ENCODE peak calls at places on chromosomes 6 and 20, in seven cellular contexts. J is suprapubic skin, P is colonic mucosa, C is bronchial epithelial cell, X is foreskin fibroblast, L is AG09309, H is lower leg skin. I is an unnamed sample.

GRCh38 chr6:22081709-22082108 is 215.1 kb downstream of the PRL start:
- DNase-seq in J (no peak), L (no peak), P (no peak), C (no peak), H (no peak), X (no peak), I (no peak)

GRCh38 chr6:121222656-121223055 is 111.6 kb downstream of the TBC1D32 start:
- DNase-seq in C (peak; percentile 77), X (peak; percentile 23), P (no peak), J (no peak), H (no peak), L (peak; percentile 29), I (peak; percentile 5)

GRCh38 chr20:44279228-44279627 is 31.8 kb downstream of the FITM2 start:
- DNase-seq in L (peak; percentile 67), X (peak; percentile 7), J (no peak), C (peak; percentile 21), H (no peak), P (no peak), I (peak; percentile 29)

GRCh38 chr6:157145656-157146285 is 177.5 kb downstream of the TMEM242 start:
- DNase-seq in C (no peak), H (no peak), L (no peak), J (no peak), X (peak; percentile 53), P (no peak), I (no peak)

GRCh38 chr20:3931664-3932063 is 42.5 kb downstream of the PANK2 start:
- DNase-seq in C (no peak), X (no peak), P (no peak), H (no peak), J (no peak), L (no peak), I (no peak)

GRCh38 chr6:31814677-31815024 is 432 bp downstream of the HSPA1L start:
- DNase-seq in P (peak; percentile 98), X (peak; percentile 98), L (peak; percentile 93), H (peak; percentile 98), J (peak; percentile 98), C (peak; percentile 98), I (peak; percentile 92)

GRCh38 chr6:6679633-6680032 is 91.1 kb downstream of the LY86 start:
- DNase-seq in H (no peak), C (no peak), J (no peak), P (no peak), X (no peak), L (no peak), I (no peak)

GRCh38 chr20:9323622-9324021 is 190.8 kb upstream of the LAMP5 start:
- DNase-seq in X (no peak), C (no peak), H (no peak), L (no peak), J (no peak), P (no peak), I (no peak)

GRCh38 chr6:88008411-88008810 is 39.2 kb upstream of the SPACA1 start:
- DNase-seq in H (no peak), L (no peak), C (no peak), P (no peak), J (no peak), X (no peak), I (no peak)

GRCh38 chr6:130810307-130811030 is 16.7 kb upstream of the SMLR1 start:
- DNase-seq in X (peak; percentile 32), C (no peak), H (no peak), L (no peak), P (no peak), J (no peak), I (no peak)

GRCh38 chr6:7150381-7151064 is 42.8 kb downstream of the RREB1 start:
- DNase-seq in P (no peak), J (no peak), L (no peak), X (no peak), H (no peak), C (no peak), I (no peak)

GRCh38 chr20:23060629-23061028 is 11.2 kb upstream of the THBD start:
- DNase-seq in X (no peak), J (no peak), C (no peak), L (no peak), H (no peak), P (no peak), I (no peak)

GRCh38 chr6:117441824-117442264 is 16.1 kb upstream of the ROS1 start:
- DNase-seq in H (no peak), P (no peak), L (no peak), C (peak; percentile 96), X (peak; percentile 69), J (no peak), I (no peak)

GRCh38 chr20:22430154-22430745 is 154.1 kb downstream of the FOXA2 start:
- DNase-seq in C (peak; percentile 57), P (no peak), L (no peak), H (no peak), J (no peak), X (no peak), I (no peak)

GRCh38 chr6:138087549-138087948 is 19.7 kb downstream of the PERP start:
- DNase-seq in H (no peak), P (no peak), L (no peak), J (no peak), C (peak; percentile 73), X (no peak), I (no peak)

GRCh38 chr6:161031721-161032495 is 40.3 kb downstream of the MAP3K4 start:
- DNase-seq in J (no peak), L (no peak), X (peak; percentile 56), H (no peak), C (peak; percentile 76), P (no peak), I (peak; percentile 31)

GRCh38 chr6:69370763-69371162 is 426.0 kb downstream of the LMBRD1 start:
- DNase-seq in H (no peak), L (no peak), X (no peak), P (no peak), C (no peak), J (no peak), I (no peak)

GRCh38 chr6:37624121-37624520 is 73.6 kb downstream of the MDGA1 start:
- DNase-seq in X (no peak), J (no peak), C (peak; percentile 82), L (no peak), H (peak; percentile 30), P (no peak), I (no peak)

GRCh38 chr6:106415920-106416319 is 55.4 kb downstream of the CRYBG1 start:
- DNase-seq in H (no peak), J (no peak), P (no peak), L (no peak), X (no peak), C (no peak), I (no peak)

GRCh38 chr6:139648430-139649000 is 274.1 kb upstream of the CITED2 start:
- DNase-seq in X (no peak), P (no peak), H (no peak), J (no peak), L (no peak), C (no peak), I (no peak)

GRCh38 chr6:33914519-33915120 is 110.8 kb upstream of the MLN start:
- DNase-seq in J (no peak), C (no peak), X (no peak), P (no peak), H (peak; percentile 23), L (no peak), I (no peak)

GRCh38 chr6:168347615-168348014 is 28.0 kb upstream of the DACT2 start:
- DNase-seq in C (no peak), X (no peak), J (no peak), P (no peak), L (no peak), H (no peak), I (no peak)

GRCh38 chr6:36912583-36912982 is 26.8 kb downstream of the C6orf89 start:
- DNase-seq in H (no peak), J (no peak), C (peak; percentile 91), L (peak; percentile 89), X (peak; percentile 84), P (no peak), I (peak; percentile 74)

GRCh38 chr6:87722831-87723726 is 21.0 kb upstream of the AKIRIN2 start:
- DNase-seq in X (peak; percentile 96), P (peak; percentile 41), L (peak; percentile 88), H (peak; percentile 66), C (peak; percentile 99), J (no peak), I (peak; percentile 72)

GRCh38 chr20:60244373-60245146 is 286.3 kb downstream of the CDH26 start:
- DNase-seq in P (no peak), C (no peak), H (no peak), J (no peak), X (no peak), L (no peak), I (no peak)

GRCh38 chr6:144093658-144094057 is 1.7 kb downstream of the SF3B5 start:
- DNase-seq in P (no peak), X (no peak), H (no peak), J (no peak), C (no peak), L (no peak), I (no peak)
- H3K4me3 ChIP-seq in P (no peak overlapping the region), X (peak overlapping the region; percentile 80), H (no peak overlapping the region), J (peak overlapping the region; percentile 68), C (no peak overlapping the region), L (no peak overlapping the region), I (no peak overlapping the region)

GRCh38 chr6:101231606-101232235 is 161.8 kb upstream of the GRIK2 start:
- DNase-seq in J (no peak), X (no peak), H (no peak), L (no peak), C (peak; percentile 18), P (no peak), I (no peak)

GRCh38 chr6:101230866-101231265 is 162.6 kb upstream of the GRIK2 start:
- DNase-seq in H (no peak), P (no peak), J (no peak), C (no peak), L (no peak), X (no peak), I (no peak)

GRCh38 chr6:101224751-101225150 is 168.8 kb upstream of the GRIK2 start:
- DNase-seq in L (no peak), H (no peak), J (no peak), P (no peak), C (no peak), X (no peak), I (no peak)

GRCh38 chr6:101226677-101227135 is 166.8 kb upstream of the GRIK2 start:
- DNase-seq in J (no peak), P (no peak), X (peak; percentile 3), L (no peak), H (no peak), C (peak; percentile 54), I (no peak)
- TF ChIP-seq CTCF in J (no peak), P (no peak), X (peak; percentile 45), L (no peak), H (no peak), C (peak; percentile 19), I (peak; percentile 33)

DNA sequence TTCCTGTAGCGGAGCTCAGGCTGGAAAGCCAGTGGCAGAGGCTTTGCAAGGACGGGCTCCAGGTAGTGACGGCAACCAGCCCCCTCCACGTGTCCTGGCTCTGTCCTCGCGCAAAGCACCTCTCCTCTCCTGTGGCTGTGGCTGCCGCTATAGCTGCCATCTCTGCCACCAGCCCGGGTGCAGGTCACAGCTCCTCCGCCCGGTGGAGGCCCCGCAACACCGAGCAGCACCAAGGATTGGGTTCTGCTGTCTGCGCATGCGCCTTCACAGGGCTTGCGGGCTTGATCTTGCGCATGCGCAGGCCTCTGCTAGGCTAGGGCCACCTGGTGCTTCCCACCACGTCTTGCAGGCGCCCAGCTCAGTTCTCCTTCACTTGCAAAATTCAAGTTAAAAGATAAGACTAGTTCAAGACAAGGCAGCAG is 625.4 kb downstream of the QKI start:
- DNase-seq in X (no peak), C (no peak), P (peak; percentile 19), H (no peak), L (no peak), J (no peak), I (no peak)
- H3K4me3 ChIP-seq in X (no peak overlapping the region), C (no peak overlapping the region), P (no peak overlapping the region), H (no peak overlapping the region), L (no peak overlapping the region), J (no peak overlapping the region), I (no peak overlapping the region)

GRCh38 chr6:42086665-42087050 is 36.3 kb downstream of the TAF8 start:
- DNase-seq in L (no peak), J (no peak), X (no peak), C (no peak), P (no peak), H (no peak), I (no peak)
- TF ChIP-seq CTCF in L (no peak), J (no peak), X (no peak), C (no peak), P (no peak), H (no peak), I (no peak)

I was measured in AG04449.